ENCODE peak calls at places on chromosomes 16 and 17, in five cellular contexts. O, B, H, T and S are unnamed samples.
A peak's percentile ranks its signal among the peaks of the same experiment; 100 is the strongest.

GRCh38 chr16:57791903-57792461 is 10.3 kb downstream of the KIFC3 start:
- DNase-seq in B (no peak), H (no peak), O (no peak), T (no peak), S (no peak)

GRCh38 chr17:15413101-15413750 is 54.2 kb downstream of the CDRT4 start:
- DNase-seq in O (no peak), H (no peak), T (no peak), B (no peak), S (no peak)

GRCh38 chr16:67346328-67346727 is 19.7 kb downstream of the LRRC36 start:
- DNase-seq in O (no peak), H (no peak), T (no peak), B (no peak), S (no peak)

GRCh38 chr17:2279707-2280106 is 23.9 kb downstream of the SMG6 start:
- DNase-seq in H (no peak), B (no peak), T (no peak), O (no peak), S (no peak)

GRCh38 chr17:80519091-80519781 is 25.4 kb upstream of the RPTOR start:
- DNase-seq in T (no peak), O (no peak), H (no peak), B (no peak), S (no peak)

GRCh38 chr17:18859256-18859655 is 1.3 kb downstream of the PRPSAP2 start:
- DNase-seq in B (peak; percentile 28), O (no peak), H (peak; percentile 28), T (no peak), S (no peak)

GRCh38 chr16:57575468-57576277 is 33.2 kb downstream of the ADGRG5 start:
- DNase-seq in O (no peak), T (peak; percentile 4), H (no peak), B (no peak), S (no peak)

GRCh38 chr16:55691771-55692170 is 36.0 kb downstream of the SLC6A2 start:
- DNase-seq in T (no peak), O (no peak), B (no peak), H (no peak), S (no peak)

GRCh38 chr16:10824111-10824893 is 5.7 kb upstream of the TVP23A start:
- DNase-seq in O (no peak), H (no peak), B (no peak), T (no peak), S (no peak)

GRCh38 chr17:29179232-29180036 is 764 bp downstream of the MYO18A start:
- DNase-seq in O (no peak), H (peak; percentile 84), T (peak; percentile 87), B (peak; percentile 89), S (no peak)

GRCh38 chr17:83006515-83007455 is 72.6 kb upstream of the METRNL start:
- DNase-seq in B (no peak), T (no peak), O (no peak), H (peak; percentile 15), S (no peak)

GRCh38 chr17:76721463-76721862 is 4.9 kb downstream of the JMJD6 start:
- DNase-seq in B (no peak), O (no peak), T (no peak), H (no peak), S (no peak)

GRCh38 chr17:80195671-80196529 is 24.2 kb downstream of the SGSH start:
- DNase-seq in T (peak; percentile 69), O (no peak), B (peak; percentile 48), H (peak; percentile 70), S (no peak)

GRCh38 chr17:5819396-5819795 is 235.1 kb upstream of the NLRP1 start:
- DNase-seq in B (no peak), H (no peak), O (no peak), T (no peak), S (no peak)

GRCh38 chr16:11030990-11031510 is 86.7 kb downstream of the CLEC16A start:
- DNase-seq in O (no peak), H (no peak), B (no peak), T (no peak), S (no peak)

GRCh38 chr16:67183-67791 is 5.1 kb downstream of the RHBDF1 start:
- DNase-seq in B (no peak), O (no peak), T (no peak), H (no peak), S (no peak)

GRCh38 chr17:12830692-12831363 is 41.5 kb downstream of the ARHGAP44 start:
- DNase-seq in H (no peak), O (no peak), T (no peak), B (no peak), S (no peak)

GRCh38 chr16:23274968-23275367 is 27.1 kb upstream of the SCNN1B start:
- DNase-seq in T (peak; percentile 20), H (no peak), B (peak; percentile 36), O (no peak), S (no peak)

GRCh38 chr17:70366421-70366820 is 197.1 kb downstream of the KCNJ2 start:
- DNase-seq in B (no peak), O (no peak), H (no peak), T (no peak), S (no peak)

GRCh38 chr16:84888450-84888849 is 68.7 kb downstream of the CRISPLD2 start:
- DNase-seq in T (no peak), O (no peak), H (no peak), B (no peak), S (no peak)

GRCh38 chr16:56860226-56861020 is 4.6 kb upstream of the SLC12A3 start:
- DNase-seq in O (peak; percentile 75), B (peak; percentile 67), T (no peak), H (no peak), S (no peak)

GRCh38 chr17:37648555-37648954 is 5.3 kb upstream of the DDX52 start:
- DNase-seq in H (no peak), T (no peak), O (no peak), B (no peak), S (no peak)

GRCh38 chr17:2954898-2955445 is 108.4 kb downstream of the OR1D5 start:
- DNase-seq in H (no peak), T (no peak), B (peak; percentile 98), O (no peak), S (no peak)

GRCh38 chr17:78822552-78822951 is 18.1 kb downstream of the USP36 start:
- DNase-seq in H (peak; percentile 69), T (no peak), B (no peak), O (no peak), S (no peak)

GRCh38 chr16:70251651-70252354 is at the start of gene EXOSC6:
- DNase-seq in T (peak; percentile 93), H (peak; percentile 97), B (peak; percentile 92), O (peak; percentile 65), S (peak; percentile 93)

GRCh38 chr16:70253291-70254094 is 1.8 kb upstream of the EXOSC6 start:
- DNase-seq in T (peak; percentile 44), H (peak; percentile 62), B (peak; percentile 45), O (no peak), S (no peak)

GRCh38 chr16:70252355-70252988 is 732 bp upstream of the EXOSC6 start:
- DNase-seq in O (no peak), T (peak; percentile 62), H (peak; percentile 59), B (no peak), S (peak; percentile 31)

GRCh38 chr16:70254095-70254964 is 2.6 kb upstream of the EXOSC6 start:
- DNase-seq in H (no peak), T (peak; percentile 6), O (no peak), B (no peak), S (no peak)

DNA sequence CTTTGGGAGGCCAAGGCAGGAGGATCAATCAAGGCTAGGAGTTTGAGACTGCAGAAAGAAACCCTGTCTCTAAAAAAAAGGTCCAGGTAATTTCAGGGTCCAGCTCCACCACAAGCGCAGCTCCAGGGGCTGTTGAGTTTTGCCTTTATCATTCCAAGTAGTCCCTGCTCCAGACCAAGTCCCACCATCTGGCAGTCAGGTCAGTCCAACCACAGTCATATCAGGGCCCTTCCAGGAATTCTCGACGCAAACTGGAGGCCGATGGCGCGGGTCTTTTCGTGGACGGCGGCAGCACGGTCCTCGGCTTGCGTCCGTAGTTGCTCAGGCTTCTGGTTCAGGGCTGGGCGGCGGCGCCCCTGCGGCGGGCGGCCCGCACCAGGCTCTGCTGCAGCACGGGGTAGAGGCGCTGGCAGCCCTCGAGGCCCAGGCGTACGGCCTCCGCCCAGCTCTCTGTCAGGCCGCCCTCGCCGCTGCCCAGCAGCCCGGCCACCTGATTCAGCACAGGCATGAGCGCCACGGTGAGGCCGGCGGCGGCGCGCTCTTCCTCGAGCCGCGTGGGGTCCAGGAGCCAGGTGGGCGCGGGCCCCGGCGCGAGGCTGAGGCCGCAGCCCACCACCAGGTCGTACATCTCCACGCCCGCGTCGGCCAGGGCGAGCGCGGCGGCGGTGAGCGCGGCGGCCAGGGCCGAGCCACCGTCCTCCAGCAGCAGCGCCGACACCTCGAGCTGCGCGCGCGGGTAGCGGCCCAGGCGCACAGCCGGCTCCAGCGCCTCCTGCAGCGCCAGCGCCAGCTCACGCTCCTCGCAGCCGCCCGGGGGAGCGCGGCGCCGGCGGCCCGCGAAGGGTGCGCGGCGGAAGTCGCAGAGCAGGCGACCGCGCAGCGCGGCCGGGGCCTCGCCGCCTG is 741 bp downstream of the EXOSC6 start:
- DNase-seq in T (no peak), B (peak; percentile 53), O (no peak), H (peak; percentile 76), S (peak; percentile 26)
- TF ChIP-seq GABPA in T (no peak), B (no peak), O (no peak), H (no peak), S (no peak)

GRCh38 chr16:27305839-27306442 is 7.8 kb upstream of the IL4R start:
- DNase-seq in T (no peak), B (no peak), H (no peak), O (no peak), S (no peak)

GRCh38 chr16:27304102-27304501 is 9.7 kb upstream of the IL4R start:
- DNase-seq in T (no peak), O (no peak), H (no peak), B (no peak), S (no peak)

GRCh38 chr16:27304881-27305280 is 8.9 kb upstream of the IL4R start:
- DNase-seq in T (no peak), O (no peak), H (no peak), B (no peak), S (no peak)

GRCh38 chr16:27303256-27304100 is 10.3 kb upstream of the IL4R start:
- DNase-seq in B (no peak), H (no peak), T (no peak), O (no peak), S (no peak)

GRCh38 chr16:27305342-27305741 is 8.4 kb upstream of the IL4R start:
- DNase-seq in T (no peak), H (no peak), B (no peak), O (no peak), S (peak; percentile 64)
- H3K27ac ChIP-seq in T (no peak overlapping the region), H (no peak overlapping the region), B (no peak overlapping the region), O (no peak overlapping the region), S (peak overlapping the region; percentile 1)

DNA sequence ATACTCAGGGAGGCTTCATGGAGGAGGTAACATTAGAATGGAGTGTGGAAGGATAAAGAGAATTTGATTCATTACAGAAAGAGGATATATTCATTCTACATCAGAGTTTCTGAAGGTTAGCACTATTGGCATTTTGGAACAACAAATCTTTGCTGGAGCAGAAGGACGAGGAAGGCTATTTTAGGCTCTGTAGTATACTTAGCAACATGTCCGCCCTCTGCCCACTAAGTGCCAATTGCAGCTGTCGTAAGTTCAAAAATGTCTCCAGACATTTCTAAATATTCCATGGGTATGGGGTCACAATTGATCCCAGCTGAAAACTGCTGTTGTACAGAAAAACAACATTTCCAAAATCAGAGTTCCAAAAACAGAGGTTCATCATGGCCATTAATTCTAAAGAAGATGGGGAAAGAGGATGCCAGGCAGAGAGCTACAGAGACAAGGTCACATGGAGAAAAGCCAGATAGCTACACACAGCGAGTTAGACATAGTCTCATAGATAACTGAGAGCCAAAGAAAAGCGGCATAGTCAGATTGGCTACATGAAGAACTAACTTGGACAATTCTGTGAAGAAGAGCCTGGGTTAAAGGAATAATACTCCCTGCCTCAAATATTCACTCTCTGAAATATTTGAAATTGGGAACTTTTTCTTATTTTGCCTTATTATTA is 846.4 kb upstream of the CDH8 start:
- DNase-seq in H (no peak), B (no peak), T (no peak), O (no peak), S (no peak)
- TF ChIP-seq POLR2AphosphoS5 in H (no peak), B (no peak), T (no peak), O (no peak), S (no peak)

GRCh38 chr16:66278604-66279262 is 87.8 kb upstream of the CDH5 start:
- DNase-seq in H (no peak), T (no peak), B (no peak), O (no peak), S (no peak)
- TF ChIP-seq GABPA in H (no peak), T (no peak), B (no peak), O (no peak), S (no peak)